ENCODE peak calls at places on chromosomes 12 and 14, in eight cellular contexts. V is uterus, B is heart left ventricle, D is A549, R is H1, F is psoas muscle, U is endothelial cell of umbilical vein, J is IMR-90. L is an unnamed sample. For H3K4me1, the result is how much of the 10 kb centered on the place peaks cover.

GRCh38 chr14:51118993-51119392 is 24.1 kb upstream of the TRIM9 start:
- DNase-seq in D (no peak), R (no peak), U (no peak), B (no peak), F (no peak), V (no peak), J (no peak), L (no peak)

GRCh38 chr14:59337151-59337611 is 128.0 kb downstream of the GPR135 start:
- DNase-seq in V (peak), B (peak), D (no peak), J (no peak), U (peak), F (peak), R (no peak), L (peak)

GRCh38 chr12:117034691-117035090 is 64.5 kb downstream of the TESC start:
- DNase-seq in R (no peak), U (no peak), B (no peak), D (no peak), V (no peak), J (no peak), F (no peak), L (no peak)

GRCh38 chr14:104090071-104090748 is 4.7 kb downstream of the ASPG start:
- DNase-seq in D (no peak), R (no peak), B (no peak), V (no peak), F (peak), J (no peak), U (no peak), L (no peak)

GRCh38 chr14:50599700-50600444 is 39.9 kb downstream of the ATL1 start:
- DNase-seq in F (no peak), J (peak), U (peak), V (no peak), D (peak), R (no peak), B (no peak), L (no peak)

GRCh38 chr12:131120831-131121271 is 167.1 kb downstream of the ADGRD1 start:
- DNase-seq in B (no peak), V (no peak), D (no peak), U (no peak), R (no peak), F (no peak), J (no peak), L (no peak)

GRCh38 chr12:52514471-52515318 is 5.5 kb downstream of the KRT5 start:
- DNase-seq in B (no peak), R (no peak), F (no peak), U (no peak), V (no peak), J (no peak), D (no peak), L (peak)

GRCh38 chr12:7395950-7396349 is 48.0 kb downstream of the CD163L1 start:
- DNase-seq in F (no peak), U (peak), J (peak), D (no peak), R (no peak), V (no peak), B (no peak), L (no peak)

GRCh38 chr12:82440885-82441284 is 82.6 kb downstream of the METTL25 start:
- DNase-seq in F (no peak), R (no peak), V (no peak), D (no peak), U (no peak), B (no peak), J (peak), L (no peak)

GRCh38 chr14:36524220-36524837 is 4.3 kb upstream of the NKX2-1 start:
- DNase-seq in F (no peak), J (no peak), D (no peak), R (no peak), U (no peak), V (no peak), B (no peak), L (no peak)

GRCh38 chr12:2456122-2456812 is 338.5 kb upstream of the FKBP4 start:
- DNase-seq in D (no peak), R (no peak), U (no peak), B (no peak), F (no peak), V (no peak), J (no peak), L (peak)

GRCh38 chr12:132475304-132476037 is 14.5 kb upstream of the FBRSL1 start:
- DNase-seq in U (no peak), R (no peak), V (no peak), B (no peak), D (peak), J (no peak), F (peak), L (no peak)

GRCh38 chr12:131348226-131349010 is 362.5 kb upstream of the SFSWAP start:
- DNase-seq in U (no peak), B (no peak), F (no peak), V (no peak), D (no peak), R (no peak), J (no peak), L (no peak)

GRCh38 chr14:50403433-50403832 is 6.8 kb upstream of the CDKL1 start:
- DNase-seq in B (no peak), J (peak), F (no peak), V (no peak), R (no peak), U (peak), D (no peak), L (no peak)

GRCh38 chr12:112862570-112863137 is 44.1 kb upstream of the OAS1 start:
- DNase-seq in B (no peak), J (no peak), F (no peak), V (no peak), R (no peak), U (no peak), D (no peak), L (no peak)

GRCh38 chr12:130719263-130719892 is 3.3 kb upstream of the RIMBP2 start:
- DNase-seq in F (no peak), R (no peak), U (no peak), J (no peak), D (no peak), B (no peak), V (no peak), L (no peak)

GRCh38 chr12:11711675-11712327 is 62.3 kb downstream of the ETV6 start:
- DNase-seq in B (no peak), V (peak), U (no peak), R (no peak), J (peak), D (no peak), F (no peak), L (no peak)

GRCh38 chr12:11710431-11710830 is 61.0 kb downstream of the ETV6 start:
- DNase-seq in D (no peak), R (no peak), U (no peak), B (no peak), F (no peak), V (no peak), J (no peak), L (no peak)

GRCh38 chr12:11710906-11711305 is 61.4 kb downstream of the ETV6 start:
- DNase-seq in U (no peak), R (no peak), B (no peak), F (no peak), V (no peak), D (no peak), J (no peak), L (no peak)

GRCh38 chr12:11713202-11713601 is 63.7 kb downstream of the ETV6 start:
- DNase-seq in F (no peak), J (no peak), R (no peak), B (no peak), D (no peak), V (no peak), U (no peak), L (no peak)

DNA sequence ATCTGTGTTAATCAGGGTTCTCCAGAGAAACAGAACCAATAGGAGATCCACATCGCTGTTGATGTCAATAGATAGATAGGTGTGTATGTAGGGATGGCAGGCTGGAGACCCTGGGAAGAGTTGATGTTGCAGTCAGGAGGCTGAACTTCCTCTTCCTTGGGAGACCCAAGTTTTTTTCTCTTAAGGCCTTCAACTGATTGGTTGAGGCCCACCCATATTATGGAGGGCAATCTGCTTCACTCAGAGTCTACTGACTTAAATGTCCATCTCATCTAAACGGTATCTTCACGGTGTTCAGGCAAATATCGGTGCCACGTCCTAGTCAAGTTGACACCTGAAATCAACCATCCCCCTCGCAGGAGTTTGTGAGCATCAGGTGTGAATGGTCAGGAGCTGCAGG is 63.0 kb downstream of the ETV6 start:
- DNase-seq in R (no peak), U (no peak), D (no peak), F (no peak), J (no peak), V (no peak), B (no peak), L (no peak)
- H3K4me3 ChIP-seq in R (no peak), U (no peak), D (no peak), F (no peak), J (no peak), V (no peak), B (no peak), L (no peak)

GRCh38 chr12:6052206-6052939 is 72.1 kb downstream of the VWF start:
- DNase-seq in V (no peak), D (no peak), R (no peak), B (no peak), J (no peak), F (no peak), U (peak), L (no peak)

GRCh38 chr12:6049992-6050391 is 74.5 kb downstream of the VWF start:
- DNase-seq in U (no peak), F (no peak), R (no peak), V (no peak), B (no peak), D (no peak), J (no peak), L (no peak)

GRCh38 chr12:6052940-6053329 is 71.5 kb downstream of the VWF start:
- DNase-seq in J (peak), D (no peak), R (no peak), V (no peak), B (no peak), U (peak), F (no peak), L (no peak)

GRCh38 chr12:6056406-6057211 is 67.9 kb downstream of the VWF start:
- DNase-seq in U (no peak), D (peak), V (no peak), B (no peak), F (no peak), J (no peak), R (peak), L (no peak)

GRCh38 chr12:6053541-6053940 is 70.9 kb downstream of the VWF start:
- DNase-seq in U (peak), R (no peak), F (no peak), D (no peak), J (peak), V (no peak), B (no peak), L (no peak)
- TF ChIP-seq CTCF in U (no peak), R (no peak), F (no peak), D (no peak), J (no peak), V (no peak), B (no peak), L (no peak)

DNA sequence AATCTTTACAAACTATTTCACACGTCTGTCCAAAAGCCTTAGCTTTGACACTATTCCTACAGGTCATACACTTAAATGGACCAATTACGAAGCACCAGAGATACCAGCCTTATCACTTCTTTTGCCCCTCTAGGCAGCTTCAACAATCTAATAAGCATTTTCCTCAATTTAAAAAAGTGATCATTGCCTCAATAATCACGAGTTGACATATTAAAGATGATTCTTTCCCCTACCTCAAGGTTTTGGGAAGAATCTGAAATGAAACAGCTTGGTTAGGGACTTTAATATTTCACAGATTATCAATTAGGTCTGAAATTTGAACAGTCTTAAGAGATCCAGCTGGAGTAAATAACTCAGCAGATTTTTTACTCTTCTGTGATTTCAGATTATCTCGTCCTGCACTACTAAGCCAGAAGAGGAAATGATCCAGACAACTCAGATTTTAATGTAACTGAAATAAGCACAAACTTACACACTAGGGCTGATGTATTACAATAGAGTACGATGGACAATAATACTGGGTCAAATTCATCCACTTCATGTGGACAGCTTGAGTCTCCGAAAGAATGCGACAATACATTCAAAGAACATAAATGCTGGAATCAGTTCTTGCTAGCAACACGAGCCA is 15.9 kb downstream of the UBE2N start:
- DNase-seq in D (no peak), F (no peak), V (no peak), R (no peak), U (peak), J (no peak), B (no peak), L (no peak)
- H3K4me1 ChIP-seq in D (half or more), F (half or more), V (under half), R (under half), U (under half), J (under half), B (half or more), L (under half)

DNA sequence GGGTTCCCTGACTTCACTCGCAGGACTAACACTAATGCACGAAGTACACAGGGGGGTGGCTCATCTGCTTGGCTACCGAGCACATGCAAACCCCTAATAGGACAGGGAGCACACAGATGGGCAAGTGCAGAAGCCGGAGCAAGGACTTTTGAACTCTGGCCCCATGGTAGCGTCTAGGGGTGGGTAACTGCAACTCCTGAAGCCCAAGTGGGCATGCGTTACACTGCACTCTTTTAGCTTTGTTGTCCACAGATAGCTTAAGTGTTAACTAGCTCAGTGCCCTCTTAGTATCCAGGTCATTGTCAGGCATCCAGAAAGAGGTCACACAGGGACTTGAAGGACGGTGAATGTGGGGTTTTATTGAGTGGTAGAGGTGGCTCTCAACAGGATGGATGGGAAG is 3.0 kb upstream of the BLTP3B start:
- DNase-seq in J (no peak), D (no peak), U (no peak), F (no peak), R (no peak), B (no peak), V (no peak), L (no peak)
- H3K4me3 ChIP-seq in J (no peak), D (no peak), U (no peak), F (no peak), R (no peak), B (no peak), V (no peak), L (no peak)

DNA sequence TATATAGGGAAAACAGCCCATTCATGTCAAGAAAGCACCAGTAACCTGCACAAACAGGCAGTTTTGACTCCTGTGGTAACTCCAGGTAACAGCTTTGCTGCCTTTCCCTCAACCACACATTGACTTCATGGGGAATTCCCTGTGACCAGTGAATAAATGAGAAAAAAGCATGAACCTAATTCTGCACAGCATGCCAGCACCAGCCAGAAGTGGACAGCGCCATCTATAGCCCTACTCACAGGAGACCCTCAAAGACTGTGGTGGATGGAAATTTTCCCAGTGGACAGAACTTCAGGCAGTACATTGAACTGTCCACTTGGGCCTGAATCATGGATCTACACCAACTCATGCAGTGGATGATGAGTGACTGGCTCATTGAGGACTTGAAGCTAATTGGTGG is 152.1 kb downstream of the SLC8A3 start:
- DNase-seq in J (no peak), R (no peak), D (peak), V (no peak), U (no peak), F (no peak), B (no peak), L (no peak)
- TF ChIP-seq CTCF in J (peak), R (peak), D (no peak), V (no peak), U (no peak), F (no peak), B (no peak), L (no peak)

GRCh38 chr14:73775339-73776193 is 61.4 kb upstream of the PNMA1 start:
- DNase-seq in R (no peak), J (no peak), D (no peak), U (no peak), B (no peak), V (peak), F (no peak), L (no peak)

GRCh38 chr14:73774671-73775070 is 60.5 kb upstream of the PNMA1 start:
- DNase-seq in F (no peak), R (no peak), J (no peak), D (no peak), U (no peak), V (no peak), B (no peak), L (no peak)

GRCh38 chr14:73771848-73772705 is 57.9 kb upstream of the PNMA1 start:
- DNase-seq in V (peak), J (peak), R (peak), U (peak), D (no peak), B (no peak), F (peak), L (no peak)

GRCh38 chr14:73774244-73774575 is 60.0 kb upstream of the PNMA1 start:
- DNase-seq in U (no peak), V (no peak), R (no peak), B (no peak), F (no peak), J (no peak), D (no peak), L (no peak)

GRCh38 chr14:73773441-73774243 is 59.5 kb upstream of the PNMA1 start:
- DNase-seq in J (no peak), R (no peak), F (no peak), U (no peak), V (no peak), D (no peak), B (no peak), L (no peak)
- H3K4me1 ChIP-seq in J (under half), R (under half), F (half or more), U (under half), V (under half), D (under half), B (half or more), L (under half)

L was measured in lung.